ENCODE peak calls at places on chromosomes 13 and 19, in five cellular contexts. N, S, I, F and P are unnamed samples.

GRCh38 chr19:51439021-51439465 is 19.2 kb downstream of the SIGLEC8 start:
- DNase-seq in N (peak; percentile 23), S (no peak), I (peak; percentile 2), F (no peak), P (peak; percentile 65)

GRCh38 chr19:49871349-49871985 is 4.1 kb upstream of the PNKP start:
- DNase-seq in N (no peak), S (no peak), I (no peak), F (no peak), P (no peak)

GRCh38 chr19:18392417-18392816 is 5.0 kb downstream of the LRRC25 start:
- DNase-seq in N (no peak), S (no peak), I (no peak), F (no peak), P (no peak)

GRCh38 chr19:41744850-41745249 is 10.5 kb upstream of the CEACAM6 start:
- DNase-seq in N (peak; percentile 95), S (no peak), I (no peak), F (no peak), P (no peak)

GRCh38 chr19:30047355-30047895 is 105.4 kb downstream of the URI1 start:
- DNase-seq in N (no peak), S (no peak), I (no peak), F (no peak), P (no peak)

GRCh38 chr13:47484564-47484963 is 516.5 kb downstream of the SUCLA2 start:
- DNase-seq in N (no peak), S (no peak), I (peak; percentile 62), F (no peak), P (no peak)

GRCh38 chr19:41994994-41995958 is 1.2 kb upstream of the ATP1A3 start:
- DNase-seq in N (no peak), S (no peak), I (no peak), F (no peak), P (no peak)

GRCh38 chr13:75469087-75469486 is 12.9 kb downstream of the TBC1D4 start:
- DNase-seq in N (peak; percentile 65), S (no peak), I (no peak), F (no peak), P (no peak)

GRCh38 chr13:33228645-33229445 is 56.7 kb downstream of the STARD13 start:
- DNase-seq in N (peak; percentile 73), S (no peak), I (peak; percentile 45), F (peak; percentile 28), P (peak; percentile 57)

GRCh38 chr13:26749285-26749684 is 11.3 kb downstream of the GPR12 start:
- DNase-seq in N (no peak), S (no peak), I (no peak), F (no peak), P (no peak)

GRCh38 chr19:52248256-52248655 is 21.1 kb upstream of the ZNF766 start:
- DNase-seq in N (peak; percentile 69), S (peak; percentile 79), I (no peak), F (no peak), P (no peak)

GRCh38 chr19:17097593-17098126 is 22.1 kb downstream of the MYO9B start:
- DNase-seq in N (no peak), S (no peak), I (peak; percentile 12), F (no peak), P (no peak)

GRCh38 chr13:48505597-48506091 is 27.2 kb downstream of the RCBTB2 start:
- DNase-seq in N (no peak), S (no peak), I (peak; percentile 30), F (no peak), P (peak; percentile 56)

GRCh38 chr19:17843908-17844490 is 3.8 kb downstream of the JAK3 start:
- DNase-seq in N (no peak), S (no peak), I (no peak), F (no peak), P (no peak)

GRCh38 chr13:23578411-23579071 is 8.3 kb downstream of the TNFRSF19 start:
- DNase-seq in N (peak; percentile 66), S (peak; percentile 87), I (peak; percentile 55), F (peak; percentile 29), P (peak; percentile 75)

GRCh38 chr19:47778089-47778953 is at the start of gene SELENOW:
- DNase-seq in N (peak; percentile 82), S (peak; percentile 85), I (peak; percentile 71), F (peak; percentile 90), P (peak; percentile 97)

GRCh38 chr19:54373781-54374266 is 9.1 kb upstream of the LAIR1 start:
- DNase-seq in N (no peak), S (no peak), I (no peak), F (no peak), P (no peak)

DNA sequence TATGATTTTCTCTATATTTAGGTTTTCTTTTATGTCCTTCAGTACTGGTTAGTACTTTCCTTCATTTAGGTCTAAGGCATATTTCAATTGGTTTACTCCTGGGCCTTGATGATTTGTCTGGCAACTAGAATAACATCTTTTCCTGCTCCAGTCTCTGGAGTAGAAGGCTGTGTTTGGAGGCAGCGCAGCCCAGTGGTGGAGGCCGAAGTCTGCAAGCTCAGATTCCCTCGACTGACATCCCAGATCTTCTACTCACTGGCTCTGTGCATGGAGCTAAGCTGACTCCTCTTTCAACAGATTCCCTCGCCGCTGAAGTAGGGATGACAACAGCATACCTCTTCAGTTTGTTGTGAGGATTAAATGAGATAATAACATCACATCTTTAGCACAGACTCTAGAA is 141.0 kb downstream of the RAP2A start:
- DNase-seq in N (peak; percentile 83), S (no peak), I (peak; percentile 27), F (no peak), P (peak; percentile 26)
- TF ChIP-seq CTCF in N (peak; percentile 78), S (peak; percentile 17), I (peak; percentile 73), F (no peak), P (peak; percentile 75)

DNA sequence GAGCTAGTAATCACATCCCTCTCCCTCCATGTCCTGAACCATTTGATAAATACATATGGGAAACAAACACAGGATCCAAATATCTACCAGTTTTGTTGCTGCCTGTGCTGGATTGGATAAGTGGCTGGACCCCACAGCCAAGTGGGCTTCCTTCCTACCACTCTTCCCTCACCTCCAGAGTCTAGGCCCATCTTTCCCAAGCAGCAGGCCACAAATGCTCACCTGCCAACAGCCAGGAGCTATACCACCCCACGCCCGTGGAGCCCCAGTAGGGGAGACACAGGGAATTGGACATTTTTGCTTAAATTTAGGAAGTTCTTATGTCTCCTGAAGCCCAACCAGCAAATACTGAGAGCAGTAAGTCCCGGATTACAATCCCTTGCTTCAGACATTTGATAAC is 55.8 kb downstream of the HSPH1 start:
- DNase-seq in N (no peak), S (no peak), I (no peak), F (no peak), P (no peak)
- TF ChIP-seq CTCF in N (no peak), S (no peak), I (no peak), F (no peak), P (no peak)

DNA sequence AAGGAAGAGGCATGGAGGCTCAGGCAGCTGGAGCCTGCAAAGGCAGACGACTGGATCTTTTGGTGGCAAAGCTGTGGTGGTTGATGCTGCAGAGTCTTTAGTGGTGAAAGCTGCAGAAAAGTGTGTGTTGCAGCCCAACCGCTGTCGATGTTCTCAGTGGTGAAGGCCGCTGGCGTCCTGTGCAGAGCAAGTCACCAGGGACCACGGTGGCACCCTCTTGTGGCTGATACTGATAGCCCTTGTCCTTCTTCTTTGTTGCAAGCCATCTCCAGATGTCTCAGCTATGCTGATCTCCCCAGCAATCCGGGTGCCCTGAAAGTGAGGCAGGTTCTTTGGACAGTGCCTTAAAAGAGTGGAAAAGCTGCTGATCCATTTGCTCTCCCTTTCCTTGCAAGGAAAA is 610.9 kb upstream of the PCDH9 start:
- DNase-seq in N (peak; percentile 3), S (no peak), I (no peak), F (no peak), P (no peak)
- TF ChIP-seq CTCF in N (peak; percentile 25), S (no peak), I (no peak), F (no peak), P (no peak)

GRCh38 chr13:94716016-94716415 is 3.7 kb upstream of the SOX21 start:
- DNase-seq in N (no peak), S (no peak), I (no peak), F (no peak), P (no peak)
- TF ChIP-seq CTCF in N (peak; percentile 36), S (no peak), I (peak; percentile 5), F (peak; percentile 32), P (no peak)

DNA sequence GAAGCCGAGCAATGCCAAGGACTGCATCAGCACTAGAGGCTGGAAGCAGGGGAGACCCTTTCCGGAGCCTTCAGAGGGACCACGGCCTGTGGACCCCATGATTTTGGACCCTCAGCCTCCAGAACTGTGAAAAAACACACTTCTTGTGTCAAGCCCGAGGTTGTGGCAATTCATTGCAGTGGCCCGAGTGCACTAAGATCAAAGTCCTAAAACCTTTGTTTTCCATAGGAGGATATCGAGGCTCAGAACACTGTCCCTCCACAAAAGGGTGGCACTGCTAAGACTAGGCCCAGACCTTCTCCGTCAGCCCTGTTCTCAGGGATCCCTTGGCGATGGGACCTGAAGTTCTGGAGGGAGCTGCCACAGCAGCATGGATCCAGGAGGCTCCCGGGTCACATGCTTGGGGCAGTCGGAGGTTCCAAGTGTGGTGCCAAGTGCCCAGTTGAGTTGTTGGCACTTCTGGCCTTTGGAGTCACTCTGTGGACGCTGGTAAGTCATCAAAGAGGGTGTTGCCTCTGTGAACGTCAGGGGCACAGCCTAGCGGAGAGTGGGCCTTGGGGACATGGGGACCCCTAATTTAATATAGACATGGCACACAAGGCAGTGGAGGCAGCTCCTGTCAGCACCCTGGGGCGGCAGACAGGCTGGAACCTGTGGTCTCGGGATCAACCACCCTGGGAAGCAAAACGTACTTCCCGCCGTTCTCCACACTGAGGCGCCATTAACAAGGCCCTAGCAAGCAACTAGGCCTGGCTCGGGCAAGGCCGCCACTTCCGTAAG is 199.2 kb downstream of the COL4A1 start:
- DNase-seq in N (peak; percentile 65), S (no peak), I (no peak), F (no peak), P (no peak)
- TF ChIP-seq CTCF in N (peak; percentile 65), S (peak; percentile 21), I (no peak), F (no peak), P (no peak)

DNA sequence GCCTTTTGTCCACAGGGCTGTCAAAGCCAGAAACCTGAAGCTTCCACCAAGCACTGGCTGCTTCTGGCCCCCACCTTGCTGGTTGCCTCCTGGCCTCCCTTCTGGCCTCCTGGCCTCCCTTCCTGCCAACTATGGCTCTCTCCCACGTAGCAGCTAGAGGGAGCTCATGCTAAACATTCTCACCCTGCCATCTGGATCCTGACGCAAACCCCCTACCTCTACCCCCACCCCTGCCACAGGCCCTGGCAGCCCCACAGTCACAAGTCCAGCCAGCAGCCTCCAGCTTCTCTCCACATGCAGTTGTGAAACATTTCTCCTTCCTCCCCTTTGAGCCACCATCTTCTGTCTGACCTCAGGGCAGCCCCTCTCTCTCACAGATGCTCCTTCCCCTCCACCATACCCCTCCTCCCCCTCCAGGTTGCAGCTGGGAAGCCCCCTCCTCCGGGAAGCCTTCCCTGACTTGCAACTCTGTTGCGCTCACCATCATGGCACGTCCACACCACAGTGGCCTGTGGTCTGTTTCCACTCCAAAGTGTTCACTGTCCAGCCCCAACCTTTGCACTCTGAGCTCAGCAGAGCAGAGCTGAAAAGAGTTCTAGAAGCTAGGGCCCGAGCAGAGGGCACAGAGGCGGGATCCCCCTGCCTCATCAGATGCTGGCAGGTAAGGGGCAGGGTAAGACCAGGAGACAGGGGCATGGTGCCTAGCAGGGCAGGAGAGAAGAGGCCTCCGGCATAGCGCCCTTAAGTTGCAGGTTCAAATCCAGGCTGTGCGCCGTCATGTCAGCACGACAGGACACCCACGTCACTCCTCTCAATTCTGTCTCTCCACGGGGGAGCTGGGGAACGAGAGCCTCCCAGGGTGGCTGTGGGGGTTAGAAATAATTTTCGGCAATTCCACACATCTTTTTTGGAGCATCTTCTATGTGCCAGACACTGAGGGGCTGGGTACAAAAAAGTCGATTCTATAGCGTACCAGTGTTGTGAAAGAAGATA is 7.3 kb downstream of the ADGRL1 start:
- DNase-seq in N (peak; percentile 42), S (no peak), I (no peak), F (no peak), P (no peak)
- TF ChIP-seq CTCF in N (peak; percentile 32), S (no peak), I (no peak), F (no peak), P (no peak)

GRCh38 chr13:67416047-67416925 is 186.2 kb upstream of the PCDH9 start:
- DNase-seq in N (peak; percentile 33), S (peak; percentile 28), I (no peak), F (peak; percentile 4), P (no peak)
- TF ChIP-seq CTCF in N (peak; percentile 74), S (no peak), I (peak; percentile 36), F (peak; percentile 41), P (peak; percentile 11)